ENCODE peak calls at places on chromosomes 3 and 15, in five cellular contexts. W is NCI-H1694 treated with DMSO at 0.1 percent for 48 hours; Y is stomach; V is ELR; P is activated CD8-positive, alpha-beta memory T cell treated with anti-CD3 and anti-CD28 coated beads for 48 hours. H is an unnamed sample.

GRCh38 chr15:101233651-101234281 is 18.1 kb downstream of the CHSY1 start:
- DNase-seq in V (no peak), P (no peak), W (no peak), Y (no peak), H (no peak)

GRCh38 chr3:72655151-72655551 is 193.1 kb downstream of the SHQ1 start:
- DNase-seq in W (no peak), V (no peak), P (no peak), Y (no peak), H (peak; percentile 46)

GRCh38 chr15:101175396-101175795 is 76.5 kb downstream of the CHSY1 start:
- DNase-seq in P (no peak), V (no peak), Y (no peak), W (no peak), H (no peak)

GRCh38 chr3:46974421-46975227 is 1.9 kb downstream of the CCDC12 start:
- DNase-seq in V (no peak), W (no peak), P (no peak), Y (no peak), H (no peak)

GRCh38 chr3:13277130-13277783 is 142.9 kb downstream of the NUP210 start:
- DNase-seq in Y (no peak), P (no peak), V (no peak), W (peak; percentile 31), H (no peak)

GRCh38 chr15:98658831-98659699 is 10.7 kb downstream of the IGF1R start:
- DNase-seq in V (peak; percentile 66), Y (no peak), P (no peak), W (peak; percentile 10), H (peak; percentile 81)

GRCh38 chr3:176759815-176760506 is 437.3 kb downstream of the TBL1XR1 start:
- DNase-seq in P (no peak), V (no peak), Y (no peak), W (no peak), H (no peak)

GRCh38 chr3:46266598-46266997 is 24.3 kb downstream of the CCR3 start:
- DNase-seq in P (no peak), Y (no peak), W (no peak), V (peak; percentile 38), H (peak; percentile 27)

GRCh38 chr15:85457392-85457968 is 77.1 kb downstream of the AKAP13 start:
- DNase-seq in V (peak; percentile 12), P (no peak), W (no peak), Y (no peak), H (peak; percentile 99)

GRCh38 chr3:32901005-32901932 is 50.2 kb upstream of the CCR4 start:
- DNase-seq in W (no peak), P (no peak), V (no peak), Y (no peak), H (peak; percentile 45)

GRCh38 chr3:159629329-159630084 is 359.1 kb upstream of the IL12A start:
- DNase-seq in W (no peak), P (no peak), Y (no peak), V (peak; percentile 32), H (no peak)

GRCh38 chr3:139236336-139236735 is 107.5 kb upstream of the MRPS22 start:
- DNase-seq in W (no peak), Y (no peak), V (no peak), P (no peak), H (no peak)

GRCh38 chr15:76340802-76341365 is 4.3 kb downstream of the ISL2 start:
- DNase-seq in P (no peak), W (no peak), V (peak; percentile 15), Y (no peak), H (peak; percentile 42)

GRCh38 chr3:178522200-178523052 is 13.8 kb upstream of the KCNMB2 start:
- DNase-seq in P (no peak), Y (no peak), V (no peak), W (no peak), H (no peak)

H was measured in trophoblast cell.